ENCODE peak calls at places on chromosomes 6 and 20, in ten cellular contexts. I is GM12878; T is left ventricle myocardium inferior; P is HCT116; Q is CD8-positive, alpha-beta T cell; Z is tibial nerve; J is mammary epithelial cell; W is IMR-90; E is colonic mucosa; H is mesenchymal stem cell. X is an unnamed sample.
A peak's percentile ranks its signal among the peaks of the same experiment; 100 is the strongest.

GRCh38 chr20:19974621-19975435 is 42.3 kb upstream of the NAA20 start:
- DNase-seq in J (peak; percentile 91), Z (peak; percentile 70), E (peak; percentile 59), I (no peak), H (peak; percentile 96), P (no peak), W (peak; percentile 97), T (peak; percentile 85), Q (no peak), X (peak; percentile 94)

GRCh38 chr20:48725589-48725991 is 102.2 kb downstream of the PREX1 start:
- DNase-seq in I (no peak), Q (no peak), H (peak; percentile 21), W (peak; percentile 7), T (no peak), P (peak; percentile 21), J (no peak), E (no peak), Z (no peak), X (peak; percentile 21)

GRCh38 chr20:48892849-48893352 is 28.6 kb upstream of the ARFGEF2 start:
- DNase-seq in E (no peak), Q (no peak), P (no peak), J (no peak), T (no peak), H (no peak), Z (no peak), W (no peak), I (no peak), X (no peak)

GRCh38 chr6:148239777-148240462 is 102.7 kb upstream of the SASH1 start:
- DNase-seq in J (no peak), Z (no peak), E (no peak), I (no peak), T (no peak), Q (no peak), P (no peak), H (peak; percentile 43), W (no peak), X (no peak)

GRCh38 chr6:23027281-23027680 is 457.9 kb downstream of the HDGFL1 start:
- DNase-seq in I (no peak), Q (no peak), W (no peak), H (no peak), E (no peak), Z (no peak), P (no peak), J (peak; percentile 36), T (no peak), X (no peak)

GRCh38 chr6:40455686-40456389 is 131.3 kb downstream of the LRFN2 start:
- DNase-seq in T (no peak), P (no peak), J (no peak), E (no peak), I (no peak), H (no peak), Q (no peak), W (no peak), Z (no peak), X (no peak)

GRCh38 chr6:137258170-137258569 is 39.0 kb upstream of the IFNGR1 start:
- DNase-seq in E (no peak), T (no peak), Z (no peak), W (no peak), H (peak; percentile 35), I (no peak), J (no peak), P (no peak), Q (no peak), X (no peak)

GRCh38 chr6:68527691-68528090 is 107.4 kb upstream of the ADGRB3 start:
- DNase-seq in P (no peak), E (no peak), Q (no peak), I (no peak), W (no peak), T (no peak), J (no peak), H (no peak), Z (no peak), X (no peak)

GRCh38 chr6:36025932-36026327 is 1.5 kb upstream of the SLC26A8 start:
- DNase-seq in I (no peak), Q (no peak), Z (no peak), H (peak; percentile 41), T (no peak), J (no peak), E (no peak), P (no peak), W (peak; percentile 28), X (no peak)

DNA sequence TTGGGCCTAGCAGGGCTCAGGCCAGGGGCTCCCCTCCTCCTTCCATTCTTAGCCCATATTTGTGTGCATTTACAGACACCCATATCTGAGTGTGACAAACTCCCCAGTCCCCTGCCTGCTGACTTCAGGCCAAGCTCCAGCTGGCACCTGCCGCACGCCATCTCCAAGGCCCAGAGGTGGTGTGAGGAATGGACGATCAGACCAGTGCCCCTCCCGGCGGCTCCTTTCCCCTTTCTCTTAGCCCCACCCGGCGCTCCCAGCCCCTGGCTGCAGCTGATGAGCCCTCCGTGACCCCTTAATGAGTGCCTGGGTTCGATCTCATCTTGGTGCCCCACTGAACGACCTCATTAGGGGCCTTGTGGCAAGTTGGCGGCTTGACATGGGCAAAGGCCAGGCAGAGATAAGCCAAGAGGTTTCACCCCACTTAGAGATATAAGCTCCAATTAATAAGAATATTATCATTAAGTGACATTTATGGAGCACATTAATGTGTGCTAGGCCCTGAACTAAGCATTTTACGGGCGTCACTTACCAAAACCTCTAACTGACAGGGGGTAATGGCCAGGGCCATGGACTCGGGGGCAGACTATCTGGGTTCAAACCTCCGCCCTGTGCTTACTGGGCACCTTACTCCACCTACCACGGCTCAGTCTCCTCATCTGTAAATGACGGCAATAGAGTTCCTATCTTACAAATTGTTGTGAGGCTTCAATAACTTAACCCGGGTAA is 17.5 kb downstream of the ADA start:
- DNase-seq in J (no peak), P (no peak), H (no peak), Z (no peak), Q (no peak), W (no peak), I (no peak), T (no peak), E (no peak), X (no peak)
- H3K27ac ChIP-seq in J (no peak overlapping the region), P (no peak overlapping the region), H (no peak overlapping the region), Z (no peak overlapping the region), Q (no peak overlapping the region), W (no peak overlapping the region), I (no peak overlapping the region), T (peak overlapping the region; percentile 54), E (no peak overlapping the region), X (no peak overlapping the region)

GRCh38 chr6:105034470-105034869 is 77.6 kb downstream of the LIN28B start:
- DNase-seq in Q (no peak), I (no peak), Z (no peak), J (no peak), W (no peak), H (no peak), T (no peak), E (no peak), P (no peak), X (no peak)
- H3K4me3 ChIP-seq in Q (no peak overlapping the region), I (no peak overlapping the region), Z (no peak overlapping the region), J (no peak overlapping the region), W (no peak overlapping the region), H (no peak overlapping the region), T (no peak overlapping the region), E (no peak overlapping the region), P (no peak overlapping the region), X (no peak overlapping the region)

DNA sequence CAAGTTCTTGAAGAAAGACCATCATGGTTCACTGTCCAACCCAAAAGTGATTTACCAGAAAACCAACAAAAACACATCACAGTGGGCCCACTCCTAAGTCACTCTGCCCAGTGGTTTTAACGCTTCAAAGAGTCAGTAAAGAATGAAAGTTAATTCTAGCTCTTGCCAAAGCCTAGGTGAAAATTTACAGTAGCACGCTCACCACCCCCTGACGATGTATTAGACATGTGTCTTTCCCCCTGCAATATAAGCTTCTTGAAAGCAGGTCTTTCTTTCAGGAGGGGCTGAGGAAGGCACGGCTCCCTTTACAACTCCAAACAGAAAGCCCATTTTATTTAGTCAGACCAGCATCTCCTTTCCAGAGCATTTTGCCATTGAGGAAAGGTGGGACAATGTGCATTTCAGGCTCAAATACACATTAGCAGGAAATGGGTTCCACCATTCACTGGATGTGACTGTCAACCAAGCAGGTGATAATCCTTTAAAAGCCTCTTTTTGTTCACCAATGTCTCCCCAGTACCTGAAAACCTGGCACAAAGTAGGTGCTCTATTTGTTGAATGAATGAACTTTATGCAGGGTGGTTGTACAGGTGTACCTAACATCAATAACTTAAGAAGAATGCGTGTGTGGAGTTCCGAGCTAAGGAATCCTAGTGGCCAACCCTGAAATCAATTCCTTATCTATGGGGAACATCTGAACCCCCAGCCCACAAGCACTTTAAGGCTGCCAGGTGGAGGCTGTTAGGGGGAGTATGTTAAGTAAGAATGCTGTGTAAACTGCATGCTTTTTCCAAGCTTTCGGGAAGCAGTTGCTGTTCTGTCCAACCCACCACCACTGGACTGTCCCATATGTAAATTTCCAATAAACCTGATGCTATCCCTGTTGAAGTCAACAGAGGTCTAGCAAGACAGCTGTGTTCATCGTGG is 11.4 kb downstream of the EZR start:
- DNase-seq in P (no peak), I (no peak), H (no peak), Z (no peak), W (no peak), T (no peak), E (no peak), J (no peak), Q (no peak), X (no peak)
- H3K4me1 ChIP-seq in P (peaks cover 93% of the 10 kb centered on the region), I (peaks cover 72% of the 10 kb centered on the region), H (peaks cover 25% of the 10 kb centered on the region), Z (peaks cover 26% of the 10 kb centered on the region), W (peaks cover 5% of the 10 kb centered on the region), T (peaks cover 93% of the 10 kb centered on the region), E (peaks cover 15% of the 10 kb centered on the region), J (peaks cover 57% of the 10 kb centered on the region), Q (peaks cover 89% of the 10 kb centered on the region), X (no peaks in the 10 kb centered on the region)

GRCh38 chr20:57780906-57781305 is 71.1 kb upstream of the PMEPA1 start:
- DNase-seq in Q (no peak), W (no peak), H (no peak), T (no peak), Z (no peak), I (no peak), P (no peak), J (no peak), E (no peak), X (no peak)

GRCh38 chr20:57781901-57782300 is 72.1 kb upstream of the PMEPA1 start:
- DNase-seq in Q (no peak), I (no peak), P (no peak), H (no peak), T (no peak), W (no peak), E (no peak), Z (no peak), J (no peak), X (no peak)

GRCh38 chr20:57779401-57780003 is 69.7 kb upstream of the PMEPA1 start:
- DNase-seq in J (peak; percentile 64), I (no peak), T (no peak), P (no peak), Q (no peak), H (no peak), Z (no peak), E (no peak), W (no peak), X (no peak)

GRCh38 chr20:57782631-57783041 is 72.8 kb upstream of the PMEPA1 start:
- DNase-seq in Q (no peak), P (no peak), E (no peak), T (no peak), H (no peak), I (no peak), Z (no peak), W (no peak), J (no peak), X (peak; percentile 66)

DNA sequence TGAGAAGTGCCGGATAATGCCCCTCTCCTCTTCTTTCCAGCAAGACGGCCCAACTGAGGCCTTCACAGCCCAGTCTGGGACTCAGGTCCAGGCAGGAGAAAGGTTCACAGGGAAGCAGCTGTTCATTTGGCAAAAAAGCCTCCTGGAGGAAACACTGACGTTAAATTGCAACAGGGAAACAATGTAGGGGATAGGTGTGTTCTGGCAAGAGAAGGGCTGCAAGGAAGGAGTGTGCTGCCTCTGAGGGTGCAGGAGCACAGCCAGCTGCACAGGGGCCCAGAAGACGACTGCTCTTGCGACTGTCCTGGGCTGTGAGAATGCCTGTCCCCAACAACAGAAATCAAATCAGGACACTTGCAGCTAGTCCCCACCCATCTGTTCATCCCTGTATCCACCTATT is 70.6 kb upstream of the PMEPA1 start:
- DNase-seq in Z (no peak), W (no peak), Q (no peak), H (no peak), J (no peak), T (no peak), P (no peak), E (no peak), I (no peak), X (no peak)
- H3K27ac ChIP-seq in Z (no peak overlapping the region), W (no peak overlapping the region), Q (no peak overlapping the region), H (no peak overlapping the region), J (no peak overlapping the region), T (no peak overlapping the region), P (no peak overlapping the region), E (no peak overlapping the region), I (no peak overlapping the region), X (no peak overlapping the region)

X was measured in aorta.